ENCODE peak calls at places on chromosome 5, in four cellular contexts. T, W, G and Z are unnamed samples.

GRCh38 chr5:13985736-13986418 is 41.4 kb upstream of the DNAH5 start:
- DNase-seq in G (no peak), W (peak; percentile 84), T (peak; percentile 42), Z (peak; percentile 70)

GRCh38 chr5:174326372-174326771 is 280.9 kb downstream of the NSG2 start:
- DNase-seq in W (no peak), G (no peak), T (no peak), Z (no peak)

GRCh38 chr5:59732301-59732700 is 161.2 kb downstream of the PDE4D start:
- DNase-seq in T (no peak), G (no peak), W (no peak), Z (no peak)

GRCh38 chr5:129460951-129461815 is 1.1 kb downstream of the ADAMTS19 start:
- DNase-seq in W (no peak), G (peak; percentile 51), T (no peak), Z (no peak)

GRCh38 chr5:1164696-1165630 is 36.4 kb upstream of the SLC6A19 start:
- DNase-seq in W (no peak), T (no peak), G (no peak), Z (no peak)

GRCh38 chr5:51559921-51560658 is 176.8 kb downstream of the ISL1 start:
- DNase-seq in W (no peak), T (no peak), G (no peak), Z (no peak)

GRCh38 chr5:164934561-164934960 is 1429.1 kb downstream of the MAT2B start:
- DNase-seq in W (no peak), G (no peak), T (no peak), Z (no peak)

GRCh38 chr5:24765219-24765618 is 120.4 kb upstream of the CDH10 start:
- DNase-seq in W (no peak), T (no peak), G (no peak), Z (no peak)

GRCh38 chr5:18220631-18221030 is 586.4 kb downstream of the TAF11L14 start:
- DNase-seq in W (no peak), T (no peak), G (no peak), Z (no peak)

GRCh38 chr5:122415481-122416120 is 103.6 kb downstream of the SNCAIP start:
- DNase-seq in T (peak; percentile 39), G (peak; percentile 49), W (peak; percentile 24), Z (peak; percentile 45)

GRCh38 chr5:158205992-158206391 is 347.0 kb upstream of the CLINT1 start:
- DNase-seq in W (no peak), G (no peak), T (no peak), Z (no peak)

GRCh38 chr5:123511648-123512605 is at the start of gene CSNK1G3:
- DNase-seq in W (peak; percentile 90), T (peak; percentile 93), G (peak; percentile 96), Z (peak; percentile 95)

GRCh38 chr5:107809201-107810034 is 138.7 kb upstream of the EFNA5 start:
- DNase-seq in W (no peak), G (no peak), T (no peak), Z (no peak)

GRCh38 chr5:143054480-143054941 is 284.3 kb downstream of the ARHGAP26 start:
- DNase-seq in T (no peak), G (no peak), W (no peak), Z (no peak)

GRCh38 chr5:56476487-56476856 is 243.3 kb upstream of the ANKRD55 start:
- DNase-seq in W (no peak), T (peak; percentile 84), G (no peak), Z (no peak)

GRCh38 chr5:132774896-132775295 is 2.1 kb downstream of the SEPTIN8 start:
- DNase-seq in W (no peak), G (no peak), T (no peak), Z (no peak)

GRCh38 chr5:177442066-177442836 is 4.4 kb upstream of the PRR7 start:
- DNase-seq in W (no peak), T (no peak), G (no peak), Z (no peak)

GRCh38 chr5:64331597-64332277 is 166.1 kb downstream of the RNF180 start:
- DNase-seq in T (no peak), G (peak; percentile 73), W (no peak), Z (no peak)

GRCh38 chr5:181261320-181262085 is 560 bp upstream of the TRIM52 start:
- DNase-seq in W (no peak), T (peak; percentile 61), G (peak; percentile 72), Z (no peak)

GRCh38 chr5:100762163-100762562 is 140.9 kb downstream of the ST8SIA4 start:
- DNase-seq in T (no peak), G (no peak), W (no peak), Z (no peak)

GRCh38 chr5:166068547-166069335 is 2222.7 kb upstream of the WWC1 start:
- DNase-seq in T (no peak), W (no peak), G (no peak), Z (no peak)

GRCh38 chr5:98735806-98736507 is 37.5 kb upstream of the RGMB start:
- DNase-seq in W (no peak), G (no peak), T (no peak), Z (no peak)

GRCh38 chr5:137035480-137035878 is 463.6 kb downstream of the SPOCK1 start:
- DNase-seq in G (no peak), T (no peak), W (no peak), Z (no peak)

DNA sequence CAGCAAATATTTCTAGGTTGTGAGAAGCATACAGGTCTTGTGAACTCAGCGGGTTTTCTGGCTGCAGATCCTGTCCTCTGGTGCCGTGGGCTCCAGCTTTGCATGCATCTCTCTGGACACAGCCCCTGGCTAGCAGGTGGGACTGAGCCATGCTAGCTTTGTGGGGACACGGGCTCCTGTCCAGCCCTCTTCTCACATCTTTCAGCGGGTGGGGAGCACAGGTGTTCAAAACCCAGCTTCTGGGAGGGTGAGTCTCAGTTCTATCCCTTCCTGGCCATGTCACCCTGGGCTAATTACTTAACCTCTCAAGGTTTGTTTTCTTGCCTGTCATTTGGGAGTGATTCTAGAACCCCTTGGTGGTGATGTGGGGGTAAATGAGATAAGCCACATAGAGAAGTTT is 162.3 kb downstream of the ICE1 start:
- DNase-seq in W (no peak), T (no peak), G (no peak), Z (no peak)
- H3K27me3 ChIP-seq in W (no peaks in the 10 kb centered on the region), T (peaks cover 9% of the 10 kb centered on the region), G (no peaks in the 10 kb centered on the region), Z (no peaks in the 10 kb centered on the region)

GRCh38 chr5:150148408-150148927 is 7.2 kb downstream of the PDGFRB start:
- DNase-seq in G (no peak), W (no peak), T (no peak), Z (no peak)

GRCh38 chr5:150147580-150148407 is 7.9 kb downstream of the PDGFRB start:
- DNase-seq in T (no peak), G (no peak), W (no peak), Z (no peak)

GRCh38 chr5:150152636-150153462 is 2.8 kb downstream of the PDGFRB start:
- DNase-seq in T (no peak), G (no peak), W (no peak), Z (no peak)

GRCh38 chr5:150146862-150147579 is 8.6 kb downstream of the PDGFRB start:
- DNase-seq in W (no peak), G (no peak), T (no peak), Z (no peak)

GRCh38 chr5:150149618-150150017 is 6.0 kb downstream of the PDGFRB start:
- DNase-seq in W (no peak), T (no peak), G (no peak), Z (no peak)
- H3K27me3 ChIP-seq in W (no peaks in the 10 kb centered on the region), T (peaks cover 20% of the 10 kb centered on the region), G (no peaks in the 10 kb centered on the region), Z (no peaks in the 10 kb centered on the region)

DNA sequence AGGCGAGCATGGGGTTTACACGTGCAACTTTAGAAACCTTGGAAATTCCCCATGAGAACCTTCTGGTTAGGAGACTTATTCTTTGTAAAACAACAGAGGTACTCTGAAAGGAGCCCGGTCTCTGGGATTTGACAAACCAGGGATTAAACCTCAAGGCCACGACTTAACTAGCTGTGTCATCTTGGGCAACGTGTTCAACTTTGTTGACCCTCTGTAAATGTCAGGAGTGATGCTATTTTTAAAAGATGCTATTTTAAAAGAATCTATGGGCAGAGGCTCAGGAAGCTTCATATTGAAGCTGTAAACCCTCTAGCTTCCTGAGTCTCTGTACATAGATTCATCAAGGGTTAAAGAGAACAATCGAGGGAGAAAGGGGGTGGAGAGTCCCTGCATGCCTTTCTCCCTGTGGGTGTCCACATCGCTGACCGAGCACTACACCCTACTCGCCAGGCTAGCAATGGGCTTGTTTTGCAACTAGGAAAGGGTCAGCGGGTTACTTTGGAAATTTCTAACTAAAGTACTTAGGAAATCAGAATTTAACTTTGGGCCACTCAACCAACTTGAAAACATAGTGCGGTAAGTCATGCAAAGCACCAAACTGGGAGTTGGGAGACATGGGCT is 2.1 kb downstream of the SLC36A2 start:
- DNase-seq in T (no peak), G (no peak), W (no peak), Z (no peak)
- H3K27me3 ChIP-seq in T (peaks cover 53% of the 10 kb centered on the region), G (peaks cover 15% of the 10 kb centered on the region), W (peaks cover 11% of the 10 kb centered on the region), Z (peaks cover 13% of the 10 kb centered on the region)

GRCh38 chr5:172548311-172548731 is 92.7 kb upstream of the NEURL1B start:
- DNase-seq in T (no peak), W (no peak), G (no peak), Z (no peak)

GRCh38 chr5:172550096-172550765 is 90.8 kb upstream of the NEURL1B start:
- DNase-seq in T (no peak), G (no peak), W (no peak), Z (no peak)

GRCh38 chr5:172549708-172550095 is 91.4 kb upstream of the NEURL1B start:
- DNase-seq in T (no peak), W (no peak), G (no peak), Z (no peak)

GRCh38 chr5:172550996-172551395 is 90.1 kb upstream of the NEURL1B start:
- DNase-seq in G (no peak), W (no peak), T (no peak), Z (no peak)

GRCh38 chr5:172548981-172549707 is 91.9 kb upstream of the NEURL1B start:
- DNase-seq in W (no peak), T (no peak), G (no peak), Z (no peak)
- H3K27me3 ChIP-seq in W (no peaks in the 10 kb centered on the region), T (peaks cover 70% of the 10 kb centered on the region), G (no peaks in the 10 kb centered on the region), Z (peaks cover 52% of the 10 kb centered on the region)

GRCh38 chr5:162529886-162530285 is 462.3 kb downstream of the GABRG2 start:
- DNase-seq in G (no peak), W (no peak), T (no peak), Z (no peak)
- H3K27me3 ChIP-seq in G (no peaks in the 10 kb centered on the region), W (no peaks in the 10 kb centered on the region), T (no peaks in the 10 kb centered on the region), Z (no peaks in the 10 kb centered on the region)

DNA sequence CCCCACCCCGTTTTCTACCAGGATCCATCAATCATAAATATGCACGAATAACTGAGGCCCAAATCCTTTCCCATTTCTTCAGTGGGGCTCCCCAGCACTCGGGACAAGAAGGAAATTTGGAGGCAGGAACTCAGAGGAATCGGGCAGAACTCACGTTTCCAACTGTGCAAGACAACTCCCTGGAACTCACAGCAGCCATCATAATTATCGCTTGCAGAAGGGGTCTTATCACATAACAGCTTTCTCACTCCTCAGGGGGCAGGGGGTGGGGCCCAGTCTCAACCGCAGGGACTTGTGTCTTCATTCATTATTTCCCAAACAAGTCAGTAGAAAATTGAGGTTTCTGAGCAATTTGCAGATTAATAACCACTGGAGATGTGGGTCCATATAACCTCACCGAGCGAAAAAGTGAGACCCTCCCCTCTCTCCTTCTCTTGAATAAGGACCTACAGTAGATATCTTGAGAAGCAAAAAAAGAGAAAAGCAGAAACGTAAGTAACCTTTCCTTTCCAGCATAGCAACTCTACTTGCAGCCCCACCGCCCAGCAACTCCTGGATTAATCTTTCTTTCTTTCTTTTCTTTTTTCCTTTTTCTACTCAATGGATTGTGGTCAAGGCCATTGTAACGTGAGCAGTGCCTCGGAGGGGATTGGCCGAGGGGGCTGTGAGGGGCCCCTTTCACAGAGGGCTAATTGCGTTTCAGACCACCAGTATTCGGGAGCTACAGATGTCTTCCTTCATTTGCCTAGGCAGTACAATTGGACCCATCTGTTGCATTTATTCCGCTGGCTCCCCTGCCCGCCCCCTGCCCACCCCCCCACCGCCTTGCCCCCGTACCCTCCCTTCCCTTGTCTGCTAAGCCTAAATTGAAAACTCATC is 24.7 kb upstream of the TIFAB start:
- DNase-seq in T (no peak), W (no peak), G (peak; percentile 10), Z (no peak)
- H3K27me3 ChIP-seq in T (no peaks in the 10 kb centered on the region), W (peaks cover 10% of the 10 kb centered on the region), G (peaks cover 28% of the 10 kb centered on the region), Z (peaks cover 42% of the 10 kb centered on the region)